ENCODE peak calls at places on chromosomes 6 and 20, in six cellular contexts. Q is GM20000, I is GM13977, D is left cardiac atrium, Y is WTC11, T is sciatic nerve. H is an unnamed sample.

GRCh38 chr20:46296526-46297250 is 11.6 kb downstream of the CDH22 start:
- DNase-seq in T (no peak), D (no peak), I (no peak), Y (no peak), Q (no peak), H (no peak)

GRCh38 chr6:90428514-90428913 is 131.9 kb upstream of the BACH2 start:
- DNase-seq in T (no peak), Q (no peak), Y (no peak), I (no peak), D (no peak), H (no peak)

GRCh38 chr6:87848616-87849015 is 146.6 kb upstream of the AKIRIN2 start:
- DNase-seq in D (no peak), Y (no peak), Q (no peak), T (no peak), I (no peak), H (no peak)

GRCh38 chr6:164097557-164098398 is 683.3 kb downstream of the QKI start:
- DNase-seq in I (no peak), T (no peak), Y (peak; percentile 35), Q (no peak), D (no peak), H (no peak)

GRCh38 chr6:136365781-136366354 is 76.2 kb upstream of the BCLAF1 start:
- DNase-seq in D (peak; percentile 59), Q (no peak), Y (no peak), T (peak; percentile 70), I (no peak), H (peak; percentile 15)

GRCh38 chr6:44097782-44098317 is 29.4 kb downstream of the MRPL14 start:
- DNase-seq in I (no peak), Q (no peak), D (no peak), Y (no peak), T (no peak), H (no peak)

GRCh38 chr6:134363323-134364039 is 45.6 kb upstream of the SGK1 start:
- DNase-seq in Y (no peak), Q (no peak), D (no peak), T (no peak), I (no peak), H (no peak)

GRCh38 chr20:39631557-39631956 is 669.4 kb downstream of the DHX35 start:
- DNase-seq in Q (no peak), Y (no peak), I (no peak), D (no peak), T (no peak), H (no peak)

GRCh38 chr20:45816951-45817651 is 4.7 kb downstream of the UBE2C start:
- DNase-seq in Y (no peak), T (no peak), I (no peak), Q (no peak), D (no peak), H (no peak)

GRCh38 chr6:142867988-142868818 is 76.8 kb downstream of the HIVEP2 start:
- DNase-seq in Q (no peak), D (no peak), I (no peak), Y (no peak), T (no peak), H (no peak)

GRCh38 chr6:26187981-26188635 is 100.9 kb downstream of the HFE start:
- DNase-seq in Y (no peak), Q (no peak), D (no peak), I (no peak), T (no peak), H (peak; percentile 57)

GRCh38 chr6:93779086-93779858 is 359.9 kb upstream of the EPHA7 start:
- DNase-seq in T (no peak), D (no peak), Q (no peak), I (no peak), Y (peak; percentile 16), H (no peak)

GRCh38 chr20:30168025-30168799 is 1089.3 kb upstream of the DEFB115 start:
- DNase-seq in T (peak; percentile 48), Y (no peak), I (no peak), Q (peak; percentile 10), D (peak; percentile 22), H (peak; percentile 64)

GRCh38 chr20:17910828-17911294 is 57.7 kb downstream of the SNX5 start:
- DNase-seq in Y (no peak), D (peak; percentile 57), I (no peak), Q (no peak), T (no peak), H (no peak)

GRCh38 chr6:140806431-140806830 is 1326.3 kb upstream of the GJE1 start:
- DNase-seq in Q (no peak), D (no peak), Y (no peak), I (no peak), T (no peak), H (no peak)

GRCh38 chr6:29976588-29977424 is 34.5 kb downstream of the HLA-A start:
- DNase-seq in D (peak; percentile 94), Q (peak; percentile 69), T (peak; percentile 95), I (peak; percentile 74), Y (peak; percentile 62), H (peak; percentile 70)

GRCh38 chr20:43934833-43935232 is 20.2 kb downstream of the TOX2 start:
- DNase-seq in Q (no peak), Y (no peak), D (no peak), I (no peak), T (no peak), H (no peak)

GRCh38 chr6:126947070-126947469 is 171.4 kb upstream of the RSPO3 start:
- DNase-seq in Y (no peak), D (peak; percentile 25), Q (no peak), I (no peak), T (peak; percentile 76), H (no peak)

GRCh38 chr6:45072673-45073072 is 255.5 kb upstream of the RUNX2 start:
- DNase-seq in T (no peak), Q (no peak), D (no peak), Y (no peak), I (no peak), H (no peak)

GRCh38 chr20:6623989-6624388 is 143.5 kb upstream of the BMP2 start:
- DNase-seq in Q (peak; percentile 22), T (no peak), D (no peak), I (no peak), Y (no peak), H (no peak)

GRCh38 chr6:110549277-110549676 is 72.9 kb upstream of the SLC22A16 start:
- DNase-seq in Q (no peak), D (no peak), I (no peak), Y (no peak), T (no peak), H (no peak)

GRCh38 chr20:1748777-1749176 is 91.2 kb upstream of the SIRPG start:
- DNase-seq in T (no peak), Q (no peak), Y (no peak), D (no peak), I (no peak), H (no peak)

GRCh38 chr20:24871429-24872213 is 77.4 kb upstream of the CST7 start:
- DNase-seq in I (no peak), Y (no peak), Q (no peak), D (no peak), T (no peak), H (no peak)

GRCh38 chr20:47907031-47907670 is 121.9 kb upstream of the SULF2 start:
- DNase-seq in Y (no peak), I (no peak), Q (no peak), D (no peak), T (no peak), H (no peak)

GRCh38 chr20:20824924-20825584 is 112.6 kb upstream of the RALGAPA2 start:
- DNase-seq in I (peak; percentile 84), Q (peak; percentile 80), D (peak; percentile 58), T (peak; percentile 75), Y (peak; percentile 72), H (peak; percentile 46)

GRCh38 chr20:25750765-25751696 is 54.4 kb upstream of the ZNF337 start:
- DNase-seq in T (peak; percentile 70), Q (peak; percentile 84), Y (peak; percentile 59), D (peak; percentile 41), I (no peak), H (peak; percentile 44)